ENCODE peak calls at places on chromosomes 5 and 9, in eight cellular contexts. W is neuronal stem cell; P is A673; O is hepatocyte; L is CD8-positive, alpha-beta T cell; N is fibroblast of lung; Y is PC-3; C is heart right ventricle. I is an unnamed sample.

GRCh38 chr5:65663804-65664521 is 39.1 kb downstream of the SHLD3 start:
- DNase-seq in W (peak; percentile 23), P (peak; percentile 13), O (peak; percentile 9), L (no peak), N (peak; percentile 28), Y (peak; percentile 10), C (no peak), I (peak; percentile 11)

GRCh38 chr9:304519-305185 is 90.0 kb downstream of the DOCK8 start:
- DNase-seq in W (no peak), P (no peak), O (peak; percentile 28), L (no peak), N (no peak), Y (peak; percentile 70), C (no peak), I (no peak)

GRCh38 chr9:2047144-2047671 is 32.1 kb downstream of the SMARCA2 start:
- DNase-seq in W (no peak), P (no peak), O (no peak), L (no peak), N (no peak), Y (no peak), C (no peak), I (no peak)

GRCh38 chr9:121498487-121499176 is 1.0 kb downstream of the GGTA1 start:
- DNase-seq in W (peak; percentile 24), P (peak; percentile 47), O (peak; percentile 23), L (no peak), N (peak; percentile 59), Y (peak; percentile 21), C (peak; percentile 43), I (no peak)

GRCh38 chr9:133182151-133182550 is 18.4 kb upstream of the GBGT1 start:
- DNase-seq in W (no peak), P (no peak), O (no peak), L (no peak), N (no peak), Y (no peak), C (no peak), I (no peak)

GRCh38 chr5:73183491-73183891 is 10.5 kb downstream of the TMEM174 start:
- DNase-seq in W (no peak), P (no peak), O (peak; percentile 59), L (no peak), N (no peak), Y (no peak), C (no peak), I (no peak)

GRCh38 chr5:142847898-142848790 is 78.0 kb downstream of the ARHGAP26 start:
- DNase-seq in W (no peak), P (no peak), O (no peak), L (no peak), N (no peak), Y (no peak), C (no peak), I (no peak)

GRCh38 chr9:10804486-10804885 is 191.7 kb upstream of the PTPRD start:
- DNase-seq in W (peak; percentile 11), P (no peak), O (no peak), L (no peak), N (no peak), Y (no peak), C (no peak), I (no peak)

GRCh38 chr9:136572003-136572595 is 26.3 kb upstream of the NOTCH1 start:
- DNase-seq in W (peak; percentile 97), P (no peak), O (peak; percentile 69), L (no peak), N (peak; percentile 35), Y (peak; percentile 4), C (peak; percentile 73), I (peak; percentile 99)

GRCh38 chr9:96661711-96662110 is 6.6 kb upstream of the PRXL2C start:
- DNase-seq in W (no peak), P (no peak), O (no peak), L (no peak), N (peak; percentile 7), Y (no peak), C (no peak), I (peak; percentile 50)

GRCh38 chr5:122062205-122062604 is 15.9 kb downstream of the LOX start:
- DNase-seq in W (no peak), P (no peak), O (no peak), L (no peak), N (no peak), Y (no peak), C (no peak), I (no peak)

GRCh38 chr9:2596003-2596402 is 25.6 kb upstream of the VLDLR start:
- DNase-seq in W (no peak), P (no peak), O (no peak), L (no peak), N (no peak), Y (no peak), C (no peak), I (no peak)

DNA sequence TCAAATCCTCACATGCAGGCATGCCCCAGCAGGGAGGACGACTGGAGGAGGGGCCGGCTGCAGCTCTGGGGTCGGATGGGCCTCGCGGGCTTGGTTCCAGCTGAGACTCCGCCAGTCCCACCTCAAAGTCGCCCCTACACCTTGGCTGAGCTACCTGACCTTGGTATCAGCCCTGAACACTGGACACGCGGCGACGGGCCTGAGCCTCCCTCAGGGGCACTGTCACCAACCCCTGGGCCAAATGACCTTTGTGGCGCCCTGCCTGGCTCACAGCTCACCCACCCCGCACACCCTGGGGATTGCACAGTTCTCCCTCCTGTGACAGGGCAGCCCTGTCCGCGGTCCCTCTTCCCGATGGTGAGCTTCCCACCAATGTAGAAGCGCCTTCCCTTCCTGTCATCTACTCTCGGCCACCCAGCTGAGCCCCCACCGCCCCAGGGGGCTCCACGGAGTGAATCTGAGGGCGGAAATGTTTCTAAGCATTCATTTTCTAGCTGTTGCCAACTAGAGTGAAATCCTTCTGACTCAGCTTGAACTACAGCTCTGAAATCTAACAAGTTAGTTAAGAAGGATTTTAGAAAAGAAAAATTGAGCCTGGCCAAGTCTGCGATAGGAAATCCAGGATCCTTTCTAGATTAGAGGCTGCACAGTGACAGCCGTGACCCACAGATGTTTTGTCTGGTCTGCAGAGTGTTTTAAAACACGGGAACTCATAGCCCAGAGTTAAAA is 138.9 kb upstream of the PHYKPL start:
- DNase-seq in W (no peak), P (peak; percentile 30), O (no peak), L (no peak), N (no peak), Y (no peak), C (no peak), I (no peak)
- H3K4me3 ChIP-seq in W (no peak overlapping the region), P (peak overlapping the region; percentile 20), O (no peak overlapping the region), L (no peak overlapping the region), N (no peak overlapping the region), Y (no peak overlapping the region), C (peak overlapping the region; percentile 5), I (no peak overlapping the region)

DNA sequence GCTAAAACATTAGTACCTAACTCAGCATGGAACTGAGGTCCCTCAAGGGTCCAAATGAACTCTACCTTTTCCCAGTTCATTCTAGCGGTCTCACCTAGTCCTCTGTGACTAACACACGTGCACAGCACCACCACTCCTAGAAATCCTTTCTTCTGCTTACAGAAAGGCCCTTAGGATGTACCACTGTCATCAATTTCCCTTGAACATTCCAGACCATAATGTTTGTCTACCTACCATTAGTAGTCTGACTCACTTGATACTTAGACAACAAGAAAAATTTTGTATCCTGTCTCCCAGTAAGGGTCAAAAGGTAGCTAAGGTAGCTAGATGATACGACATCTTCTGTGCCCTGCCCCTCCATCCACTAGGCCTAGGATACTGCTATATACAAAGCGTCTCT is 166.6 kb downstream of the TSSK1B start:
- DNase-seq in W (no peak), P (no peak), O (no peak), L (no peak), N (no peak), Y (peak; percentile 47), C (no peak), I (no peak)
- H3K4me1 ChIP-seq in W (peaks cover 11% of the 10 kb centered on the region), P (no peaks in the 10 kb centered on the region), O (peaks cover 45% of the 10 kb centered on the region), L (peaks cover 6% of the 10 kb centered on the region), N (no peaks in the 10 kb centered on the region), Y (peaks cover 15% of the 10 kb centered on the region), C (peaks cover 84% of the 10 kb centered on the region), I (peaks cover 4% of the 10 kb centered on the region)

DNA sequence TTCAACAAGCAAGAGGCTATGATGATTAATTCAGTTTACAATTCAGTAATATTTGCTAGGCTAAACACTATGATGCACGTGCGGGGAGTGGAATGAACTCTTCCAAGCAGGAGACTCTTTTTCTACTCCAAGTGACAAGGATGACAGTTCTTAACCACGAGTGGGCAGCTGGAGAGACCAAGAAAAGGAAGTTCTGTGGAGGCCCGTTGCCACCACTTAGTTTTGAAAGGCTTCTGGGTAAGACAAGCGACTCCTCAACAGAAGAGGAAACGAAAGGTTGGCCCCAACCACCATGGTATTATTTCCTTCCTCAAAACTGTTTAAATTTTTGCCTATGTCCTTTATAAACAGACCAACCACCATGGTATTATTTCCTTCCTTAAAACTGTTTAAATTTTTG is 2.8 kb downstream of the DCAF12 start:
- DNase-seq in W (no peak), P (no peak), O (no peak), L (no peak), N (no peak), Y (no peak), C (no peak), I (no peak)
- H3K4me3 ChIP-seq in W (no peak overlapping the region), P (no peak overlapping the region), O (no peak overlapping the region), L (no peak overlapping the region), N (no peak overlapping the region), Y (no peak overlapping the region), C (no peak overlapping the region), I (no peak overlapping the region)

DNA sequence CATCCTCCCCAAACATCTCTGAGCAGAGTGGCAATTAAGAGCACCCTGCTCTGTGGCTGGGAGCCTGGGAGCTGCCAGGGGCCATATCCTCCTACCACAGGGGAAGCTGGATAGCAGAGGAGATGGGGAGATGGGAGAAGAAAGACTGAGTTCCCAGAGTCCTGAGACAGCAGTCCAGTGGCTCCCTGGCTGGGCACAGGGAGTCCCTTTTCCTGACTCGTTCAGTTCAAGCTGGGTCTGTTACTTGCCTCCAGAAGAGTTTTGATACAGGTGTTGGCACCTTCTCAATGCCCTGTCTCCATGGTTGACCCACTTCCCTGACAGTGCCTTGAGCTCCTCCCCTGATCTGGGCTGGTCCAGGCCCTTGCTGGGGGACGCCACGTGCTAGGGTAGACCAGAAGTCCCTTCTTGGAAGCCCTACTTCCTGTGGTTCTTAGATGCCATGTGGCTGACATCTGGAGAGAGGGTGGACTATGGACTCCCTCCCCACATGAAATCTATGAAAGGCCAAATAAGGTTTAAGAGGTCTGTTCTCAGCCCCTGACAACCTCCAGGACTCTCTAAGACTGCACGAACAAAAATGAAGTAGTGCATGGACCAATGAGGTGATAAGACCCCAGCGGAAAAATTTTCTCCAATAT is 166.2 kb downstream of the AUH start:
- DNase-seq in W (no peak), P (no peak), O (no peak), L (no peak), N (no peak), Y (no peak), C (no peak), I (no peak)
- H3K4me1 ChIP-seq in W (peaks cover 4% of the 10 kb centered on the region), P (peaks cover 33% of the 10 kb centered on the region), O (peaks cover 55% of the 10 kb centered on the region), L (peaks cover 27% of the 10 kb centered on the region), N (peaks cover 25% of the 10 kb centered on the region), Y (peaks cover 49% of the 10 kb centered on the region), C (peaks cover 65% of the 10 kb centered on the region), I (peaks cover 7% of the 10 kb centered on the region)

DNA sequence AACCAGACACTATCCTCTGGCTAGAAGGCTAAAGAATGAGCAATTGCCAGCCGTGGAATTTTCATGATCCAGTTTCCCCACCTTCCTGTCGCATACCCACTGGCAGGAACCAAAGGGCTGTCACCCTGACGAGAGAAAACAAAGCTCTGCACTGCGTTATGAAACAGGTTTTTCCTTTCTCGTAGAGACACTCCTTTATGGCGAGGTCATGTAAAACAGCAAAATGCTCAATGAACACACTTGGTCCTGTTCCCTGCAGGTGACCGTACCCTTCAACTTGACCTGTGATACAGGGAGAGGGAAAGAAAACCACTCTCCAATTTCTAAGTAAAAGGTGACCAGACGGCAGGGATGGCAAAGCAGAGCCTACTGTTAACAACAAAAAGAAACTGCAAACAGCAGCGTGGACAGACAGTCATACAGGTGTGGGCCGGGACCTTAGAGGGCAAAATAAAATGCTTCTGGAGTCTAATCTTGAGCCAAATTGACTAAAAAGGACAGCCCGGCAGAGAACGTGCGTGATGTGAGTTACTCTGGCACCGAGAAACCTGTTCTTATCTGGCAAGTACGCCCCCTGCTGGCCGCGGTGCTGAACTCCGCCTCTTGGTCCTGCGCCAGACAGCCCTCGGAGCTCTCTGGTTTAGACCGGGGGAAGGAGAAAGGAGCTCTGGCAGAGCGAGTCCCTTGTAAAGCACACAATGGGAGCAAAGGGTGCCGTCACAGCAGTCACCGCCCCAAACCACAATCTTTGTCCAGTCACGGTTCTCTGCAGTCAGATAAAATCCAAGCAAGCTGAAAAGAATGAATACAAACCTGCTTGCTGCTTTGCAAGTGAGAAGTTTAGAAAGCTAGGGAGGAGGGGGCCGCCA is 98.9 kb downstream of the EFNA5 start:
- DNase-seq in W (peak; percentile 95), P (peak; percentile 95), O (peak; percentile 95), L (peak; percentile 90), N (peak; percentile 92), Y (peak; percentile 99), C (peak; percentile 91), I (peak; percentile 83)
- H3K4me3 ChIP-seq in W (no peak overlapping the region), P (peak overlapping the region; percentile 21), O (peak overlapping the region; percentile 27), L (peak overlapping the region; percentile 73), N (peak overlapping the region; percentile 13), Y (peak overlapping the region; percentile 78), C (peak overlapping the region; percentile 57), I (no peak overlapping the region)